ENCODE peak calls at places on chromosomes 11 and 22, in ten cellular contexts. G, S, X, R, O, N, T, B, P and L are unnamed samples.

GRCh38 chr22:31120230-31120629 is 2.5 kb upstream of the INPP5J start:
- DNase-seq in N (no peak), R (no peak), S (no peak), P (no peak), B (peak; percentile 12), G (no peak), T (no peak), X (no peak), O (no peak), L (no peak)

GRCh38 chr11:71582309-71582895 is at the start of gene KRTAP5-11:
- DNase-seq in G (no peak), X (no peak), P (no peak), S (no peak), O (no peak), B (no peak), R (no peak), T (no peak), N (no peak), L (no peak)

GRCh38 chr22:38549106-38549884 is 20.7 kb downstream of the DMC1 start:
- DNase-seq in T (no peak), P (no peak), B (no peak), N (no peak), G (no peak), S (peak; percentile 42), X (peak; percentile 66), R (no peak), O (no peak), L (no peak)

GRCh38 chr22:36641902-36642640 is 61.5 kb downstream of the CACNG2 start:
- DNase-seq in B (no peak), R (no peak), S (no peak), T (no peak), P (peak; percentile 5), N (no peak), O (no peak), X (no peak), G (peak; percentile 32), L (no peak)

GRCh38 chr11:120168960-120169681 is 31.2 kb upstream of the TRIM29 start:
- DNase-seq in O (no peak), N (no peak), R (peak; percentile 21), B (peak; percentile 60), T (peak; percentile 72), S (peak; percentile 68), X (peak; percentile 89), G (peak; percentile 49), P (no peak), L (no peak)

GRCh38 chr11:20070459-20070858 is 89.8 kb downstream of the DBX1 start:
- DNase-seq in T (no peak), P (no peak), O (no peak), X (no peak), B (no peak), N (no peak), S (no peak), G (peak; percentile 64), R (no peak), L (no peak)

GRCh38 chr11:34192481-34193401 is 87.3 kb downstream of the NAT10 start:
- DNase-seq in T (peak; percentile 91), G (peak; percentile 95), O (peak; percentile 93), P (peak; percentile 97), S (peak; percentile 60), B (peak; percentile 17), X (no peak), R (no peak), N (no peak), L (peak; percentile 70)

GRCh38 chr22:28920757-28921584 is 37.6 kb downstream of the ZNRF3 start:
- DNase-seq in R (no peak), N (no peak), S (no peak), O (no peak), B (no peak), G (no peak), T (no peak), P (no peak), X (peak; percentile 39), L (no peak)

GRCh38 chr11:59600234-59600633 is 15.3 kb downstream of the OSBP start:
- DNase-seq in S (no peak), G (no peak), P (no peak), N (no peak), B (no peak), O (no peak), X (no peak), T (no peak), R (no peak), L (no peak)

GRCh38 chr11:94655291-94655690 is 88.1 kb downstream of the PIWIL4 start:
- DNase-seq in T (no peak), P (no peak), B (no peak), R (no peak), G (no peak), O (no peak), N (no peak), S (no peak), X (no peak), L (no peak)

GRCh38 chr11:33785609-33786008 is 11.3 kb upstream of the FBXO3 start:
- DNase-seq in O (no peak), X (no peak), S (no peak), P (no peak), R (no peak), G (no peak), T (no peak), N (no peak), B (no peak), L (no peak)

GRCh38 chr11:129365816-129366215 is 9.8 kb upstream of the BARX2 start:
- DNase-seq in X (peak; percentile 62), N (no peak), R (no peak), T (no peak), B (no peak), O (no peak), G (no peak), P (no peak), S (no peak), L (no peak)

GRCh38 chr22:29503811-29504372 is 23.9 kb downstream of the NEFH start:
- DNase-seq in O (no peak), T (peak; percentile 74), G (peak; percentile 74), N (no peak), S (no peak), B (peak; percentile 75), R (no peak), P (peak; percentile 69), X (no peak), L (no peak)

GRCh38 chr22:33210129-33210784 is 152.1 kb upstream of the SYN3 start:
- DNase-seq in G (peak; percentile 5), P (peak; percentile 9), T (no peak), O (peak; percentile 12), R (no peak), X (peak; percentile 37), B (peak; percentile 63), S (peak; percentile 51), N (no peak), L (peak; percentile 7)